ENCODE peak calls at places on chromosome 9, in ten cellular contexts. One of them, this sample, is unnamed.

GRCh38 chr9:113588936-113589335 is 125.4 kb downstream of the RGS3 start:
- DNase-seq in A549: no peak
- DNase-seq in stimulated activated CD4-positive, alpha-beta T cell treated with anti-CD3 and anti-CD28 coated beads, Interleukin-2, amount 100 ng/mL, for 48 hours: no peak
- DNase-seq in activated CD8-positive, alpha-beta memory T cell treated with anti-CD3 and anti-CD28 coated beads for 48 hours: no peak
- DNase-seq in neuronal stem cell: no peak
- DNase-seq in kidney tubule cell: no peak
- DNase-seq in NCI-H446 treated with DMSO at 0.1 percent for 48 hours: no peak
- DNase-seq in HEK293T: no peak
- DNase-seq in cardiac septum: no peak
- DNase-seq in HFFc6: no peak
- DNase-seq in this sample: no peak

GRCh38 chr9:114035845-114036785 is 42.0 kb downstream of the AMBP start:
- DNase-seq in activated CD8-positive, alpha-beta memory T cell treated with anti-CD3 and anti-CD28 coated beads for 48 hours: no peak
- DNase-seq in stimulated activated CD4-positive, alpha-beta T cell treated with anti-CD3 and anti-CD28 coated beads, Interleukin-2, amount 100 ng/mL, for 48 hours: no peak
- DNase-seq in kidney tubule cell: no peak
- DNase-seq in cardiac septum: peak
- DNase-seq in neuronal stem cell: no peak
- DNase-seq in HFFc6: no peak
- DNase-seq in NCI-H446 treated with DMSO at 0.1 percent for 48 hours: no peak
- DNase-seq in HEK293T: no peak
- DNase-seq in A549: no peak
- DNase-seq in this sample: no peak

GRCh38 chr9:100099722-100100042 is 639 bp downstream of the INVS start:
- DNase-seq in neuronal stem cell: no peak
- DNase-seq in HEK293T: peak
- DNase-seq in kidney tubule cell: no peak
- DNase-seq in stimulated activated CD4-positive, alpha-beta T cell treated with anti-CD3 and anti-CD28 coated beads, Interleukin-2, amount 100 ng/mL, for 48 hours: peak
- DNase-seq in A549: no peak
- DNase-seq in HFFc6: no peak
- DNase-seq in activated CD8-positive, alpha-beta memory T cell treated with anti-CD3 and anti-CD28 coated beads for 48 hours: no peak
- DNase-seq in NCI-H446 treated with DMSO at 0.1 percent for 48 hours: no peak
- DNase-seq in cardiac septum: no peak
- DNase-seq in this sample: no peak

GRCh38 chr9:18770509-18770908 is 262.5 kb downstream of the SAXO1 start:
- DNase-seq in A549: no peak
- DNase-seq in NCI-H446 treated with DMSO at 0.1 percent for 48 hours: no peak
- DNase-seq in stimulated activated CD4-positive, alpha-beta T cell treated with anti-CD3 and anti-CD28 coated beads, Interleukin-2, amount 100 ng/mL, for 48 hours: no peak
- DNase-seq in HFFc6: no peak
- DNase-seq in neuronal stem cell: no peak
- DNase-seq in activated CD8-positive, alpha-beta memory T cell treated with anti-CD3 and anti-CD28 coated beads for 48 hours: no peak
- DNase-seq in HEK293T: no peak
- DNase-seq in cardiac septum: no peak
- DNase-seq in kidney tubule cell: no peak
- DNase-seq in this sample: no peak

GRCh38 chr9:16294371-16294770 is 576.1 kb downstream of the BNC2 start:
- DNase-seq in A549: no peak
- DNase-seq in NCI-H446 treated with DMSO at 0.1 percent for 48 hours: peak
- DNase-seq in cardiac septum: no peak
- DNase-seq in HEK293T: no peak
- DNase-seq in activated CD8-positive, alpha-beta memory T cell treated with anti-CD3 and anti-CD28 coated beads for 48 hours: no peak
- DNase-seq in kidney tubule cell: no peak
- DNase-seq in neuronal stem cell: no peak
- DNase-seq in HFFc6: no peak
- DNase-seq in stimulated activated CD4-positive, alpha-beta T cell treated with anti-CD3 and anti-CD28 coated beads, Interleukin-2, amount 100 ng/mL, for 48 hours: no peak
- DNase-seq in this sample: no peak

GRCh38 chr9:89797970-89798369 is 193.2 kb downstream of the GADD45G start:
- DNase-seq in cardiac septum: no peak
- DNase-seq in stimulated activated CD4-positive, alpha-beta T cell treated with anti-CD3 and anti-CD28 coated beads, Interleukin-2, amount 100 ng/mL, for 48 hours: no peak
- DNase-seq in activated CD8-positive, alpha-beta memory T cell treated with anti-CD3 and anti-CD28 coated beads for 48 hours: no peak
- DNase-seq in A549: no peak
- DNase-seq in kidney tubule cell: no peak
- DNase-seq in neuronal stem cell: no peak
- DNase-seq in NCI-H446 treated with DMSO at 0.1 percent for 48 hours: no peak
- DNase-seq in HFFc6: no peak
- DNase-seq in HEK293T: no peak
- DNase-seq in this sample: no peak

GRCh38 chr9:79257215-79257614 is 314.6 kb upstream of the TLE4 start:
- DNase-seq in A549: no peak
- DNase-seq in neuronal stem cell: no peak
- DNase-seq in kidney tubule cell: no peak
- DNase-seq in HFFc6: no peak
- DNase-seq in HEK293T: peak
- DNase-seq in NCI-H446 treated with DMSO at 0.1 percent for 48 hours: no peak
- DNase-seq in activated CD8-positive, alpha-beta memory T cell treated with anti-CD3 and anti-CD28 coated beads for 48 hours: no peak
- DNase-seq in cardiac septum: peak
- DNase-seq in stimulated activated CD4-positive, alpha-beta T cell treated with anti-CD3 and anti-CD28 coated beads, Interleukin-2, amount 100 ng/mL, for 48 hours: no peak
- DNase-seq in this sample: no peak

GRCh38 chr9:99966720-99967119 is 60.3 kb downstream of the STX17 start:
- DNase-seq in cardiac septum: no peak
- DNase-seq in kidney tubule cell: peak
- DNase-seq in NCI-H446 treated with DMSO at 0.1 percent for 48 hours: no peak
- DNase-seq in neuronal stem cell: no peak
- DNase-seq in activated CD8-positive, alpha-beta memory T cell treated with anti-CD3 and anti-CD28 coated beads for 48 hours: no peak
- DNase-seq in HEK293T: peak
- DNase-seq in stimulated activated CD4-positive, alpha-beta T cell treated with anti-CD3 and anti-CD28 coated beads, Interleukin-2, amount 100 ng/mL, for 48 hours: no peak
- DNase-seq in A549: peak
- DNase-seq in HFFc6: no peak
- DNase-seq in this sample: peak

GRCh38 chr9:33506626-33507370 is 17.3 kb upstream of the ANKRD18B start:
- DNase-seq in HFFc6: peak
- DNase-seq in A549: no peak
- DNase-seq in cardiac septum: no peak
- DNase-seq in HEK293T: no peak
- DNase-seq in NCI-H446 treated with DMSO at 0.1 percent for 48 hours: no peak
- DNase-seq in stimulated activated CD4-positive, alpha-beta T cell treated with anti-CD3 and anti-CD28 coated beads, Interleukin-2, amount 100 ng/mL, for 48 hours: no peak
- DNase-seq in neuronal stem cell: no peak
- DNase-seq in kidney tubule cell: peak
- DNase-seq in activated CD8-positive, alpha-beta memory T cell treated with anti-CD3 and anti-CD28 coated beads for 48 hours: no peak
- DNase-seq in this sample: peak

GRCh38 chr9:130946778-130947617 is 8.0 kb upstream of the FIBCD1 start:
- DNase-seq in HEK293T: no peak
- DNase-seq in stimulated activated CD4-positive, alpha-beta T cell treated with anti-CD3 and anti-CD28 coated beads, Interleukin-2, amount 100 ng/mL, for 48 hours: no peak
- DNase-seq in activated CD8-positive, alpha-beta memory T cell treated with anti-CD3 and anti-CD28 coated beads for 48 hours: no peak
- DNase-seq in neuronal stem cell: no peak
- DNase-seq in HFFc6: no peak
- DNase-seq in A549: no peak
- DNase-seq in kidney tubule cell: no peak
- DNase-seq in cardiac septum: no peak
- DNase-seq in NCI-H446 treated with DMSO at 0.1 percent for 48 hours: no peak
- DNase-seq in this sample: peak

This sample was measured in PC-3.